ENCODE peak calls at places on chromosomes 12 and 14, in seven cellular contexts. A, G, S, K, M, H and L are unnamed samples. For H3K27me3 and H3K4me1, the result is how much of the 10 kb centered on the place peaks cover.

GRCh38 chr12:6295187-6295811 is 15.2 kb upstream of the PLEKHG6 start:
- DNase-seq in A (peak), S (no peak), H (no peak), M (no peak), K (no peak), G (no peak), L (no peak)

GRCh38 chr12:119235352-119235751 is 56.6 kb downstream of the HSPB8 start:
- DNase-seq in H (no peak), M (no peak), G (no peak), S (no peak), K (no peak), A (no peak), L (no peak)

GRCh38 chr12:57545809-57546437 is 1.1 kb downstream of the DCTN2 start:
- DNase-seq in G (no peak), M (no peak), K (no peak), H (no peak), S (no peak), A (no peak), L (no peak)

GRCh38 chr12:114504311-114504710 is 98.4 kb upstream of the TBX5 start:
- DNase-seq in G (no peak), H (no peak), A (no peak), M (no peak), S (no peak), K (no peak), L (no peak)

GRCh38 chr14:64806202-64806861 is 73.4 kb downstream of the SPTB start:
- DNase-seq in H (no peak), M (no peak), S (no peak), G (peak), A (peak), K (no peak), L (peak)

GRCh38 chr14:99055019-99055418 is 217.0 kb downstream of the BCL11B start:
- DNase-seq in A (peak), G (no peak), H (no peak), S (no peak), M (no peak), K (no peak), L (no peak)

GRCh38 chr14:75401356-75401755 is 26.5 kb upstream of the JDP2 start:
- DNase-seq in H (peak), G (no peak), K (no peak), A (no peak), S (peak), M (no peak), L (no peak)

GRCh38 chr14:77268989-77269595 is 1.9 kb downstream of the NGB start:
- DNase-seq in S (no peak), H (no peak), M (no peak), A (no peak), K (no peak), G (no peak), L (no peak)

GRCh38 chr14:74211945-74212580 is 27.2 kb upstream of the VSX2 start:
- DNase-seq in S (no peak), K (no peak), M (no peak), G (no peak), H (no peak), A (no peak), L (no peak)

DNA sequence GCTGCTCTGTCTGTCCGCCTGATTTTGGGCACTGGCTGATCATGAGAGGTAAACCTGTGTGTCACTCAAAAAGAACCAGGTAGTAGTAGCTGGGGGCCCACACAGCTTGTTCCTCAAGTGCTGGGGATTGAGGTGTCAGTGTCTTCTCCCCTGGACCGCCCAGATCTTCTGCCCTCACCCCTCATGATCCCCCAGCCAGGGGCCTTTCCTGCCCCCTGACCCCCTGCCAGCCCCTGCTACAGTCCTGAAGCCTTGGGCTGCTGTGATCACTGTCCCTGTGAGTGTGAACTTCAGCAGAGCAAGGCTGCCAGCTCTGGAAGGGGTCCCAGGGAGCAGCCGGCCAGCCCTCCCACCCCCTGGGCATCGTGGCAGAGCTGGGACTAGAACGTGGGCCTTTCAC is 11.4 kb downstream of the WSCD2 start:
- DNase-seq in H (no peak), A (no peak), G (no peak), M (no peak), K (no peak), S (no peak), L (no peak)
- H3K27me3 ChIP-seq in H (under half), A (under half), G (under half), M (under half), K (under half), S (under half), L (under half)

DNA sequence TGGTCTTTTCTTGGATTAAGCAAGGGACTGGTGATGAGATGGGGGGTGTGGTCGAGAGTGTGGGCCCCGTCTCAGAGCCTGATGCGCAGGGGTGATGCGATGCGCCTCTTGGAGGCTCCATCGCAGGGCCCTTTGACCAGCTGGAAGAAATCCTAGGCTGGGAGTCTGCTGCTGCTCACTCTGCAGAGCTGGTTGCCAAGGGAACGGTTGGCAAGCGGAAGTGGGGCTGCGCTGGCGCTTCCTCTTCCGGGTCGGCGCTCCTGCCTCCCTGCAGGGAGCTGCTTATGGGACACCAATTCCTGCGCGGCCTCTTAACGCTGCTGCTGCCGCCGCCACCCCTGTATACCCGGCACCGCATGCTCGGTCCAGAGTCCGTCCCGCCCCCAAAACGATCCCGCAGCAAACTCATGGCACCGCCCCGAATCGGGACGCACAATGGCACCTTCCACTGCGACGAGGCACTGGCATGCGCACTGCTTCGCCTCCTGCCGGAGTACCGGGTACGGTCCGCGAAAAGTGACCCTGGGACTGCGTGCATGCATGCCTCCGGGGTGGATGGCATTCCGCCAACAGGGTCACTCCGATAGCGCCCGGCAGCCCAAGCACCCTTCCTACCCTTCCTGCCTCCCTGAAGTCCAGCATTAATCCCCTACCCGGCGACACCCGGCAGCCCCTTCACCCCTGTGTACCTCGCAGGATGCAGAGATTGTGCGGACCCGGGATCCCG is at the start of gene MYG1:
- DNase-seq in H (peak), A (peak), G (peak), K (peak), M (peak), S (peak), L (peak)
- H3K4me1 ChIP-seq in H (under half), A (under half), G (half or more), K (under half), M (half or more), S (under half), L (under half)

GRCh38 chr14:103500148-103500990 is 22.3 kb downstream of the CKB start:
- DNase-seq in A (peak), S (peak), K (peak), H (peak), M (no peak), G (no peak), L (no peak)
- TF ChIP-seq CTCF in A (peak), S (peak), K (peak), H (peak), M (peak), G (peak), L (peak)

DNA sequence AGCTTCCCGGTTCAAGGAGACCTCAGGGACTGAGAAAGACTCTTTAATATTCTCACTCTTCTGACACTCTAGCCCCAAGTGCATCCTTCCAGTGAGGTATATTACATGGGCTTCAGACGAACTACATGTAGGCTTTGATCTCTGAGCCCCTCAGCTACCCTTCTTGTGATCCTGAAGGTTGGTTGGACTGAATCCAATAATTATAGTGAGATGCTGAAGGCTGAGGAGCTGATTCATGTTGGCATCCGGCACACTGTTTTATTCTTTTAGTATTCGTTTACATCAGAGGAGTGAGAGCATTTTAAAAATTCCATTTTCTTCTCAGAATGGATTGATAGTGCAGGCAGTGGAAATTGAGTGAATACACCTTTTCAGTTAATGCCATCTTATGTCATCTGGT is 13.8 kb downstream of the TMEM30B start:
- DNase-seq in S (no peak), H (no peak), M (no peak), G (no peak), K (no peak), A (no peak), L (no peak)
- H3K27me3 ChIP-seq in S (under half), H (under half), M (under half), G (under half), K (under half), A (under half), L (under half)